ENCODE peak calls at places on chromosome 16, in six cellular contexts. B, C, G, U, P and M are unnamed samples.
A peak's percentile ranks its signal among the peaks of the same experiment; 100 is the strongest.

GRCh38 chr16:84360170-84360569 is 8.2 kb upstream of the ATP2C2 start:
- DNase-seq in B (no peak), C (no peak), G (no peak), U (peak; percentile 89), P (no peak), M (no peak)

GRCh38 chr16:24988593-24989338 is 26.4 kb downstream of the ARHGAP17 start:
- DNase-seq in B (no peak), C (peak; percentile 40), G (no peak), U (peak; percentile 92), P (peak; percentile 52), M (no peak)

GRCh38 chr16:27853101-27853500 is 210.4 kb downstream of the GSG1L start:
- DNase-seq in B (no peak), C (no peak), G (no peak), U (no peak), P (no peak), M (no peak)

GRCh38 chr16:89575247-89576172 is at the start of gene CPNE7:
- DNase-seq in B (no peak), C (no peak), G (no peak), U (no peak), P (no peak), M (no peak)

GRCh38 chr16:47965439-47965838 is 190.4 kb downstream of the ABCC12 start:
- DNase-seq in B (no peak), C (no peak), G (no peak), U (no peak), P (no peak), M (peak; percentile 26)

GRCh38 chr16:30054959-30055553 is 10.5 kb upstream of the ALDOA start:
- DNase-seq in B (no peak), C (peak; percentile 77), G (no peak), U (peak; percentile 58), P (no peak), M (no peak)

GRCh38 chr16:31351937-31352315 is 3.0 kb upstream of the ITGAX start:
- DNase-seq in B (no peak), C (no peak), G (no peak), U (no peak), P (no peak), M (no peak)

GRCh38 chr16:57703416-57704010 is 8.9 kb downstream of the DRC7 start:
- DNase-seq in B (no peak), C (no peak), G (peak; percentile 70), U (no peak), P (no peak), M (no peak)

GRCh38 chr16:89200124-89200849 is at the start of gene SLC22A31:
- DNase-seq in B (no peak), C (no peak), G (no peak), U (no peak), P (no peak), M (no peak)

GRCh38 chr16:68289621-68290329 is 21.0 kb downstream of the SLC7A6OS start:
- DNase-seq in B (no peak), C (no peak), G (no peak), U (no peak), P (no peak), M (no peak)

GRCh38 chr16:75256059-75256870 is 4.8 kb upstream of the BCAR1 start:
- DNase-seq in B (no peak), C (peak; percentile 28), G (peak; percentile 87), U (no peak), P (peak; percentile 45), M (no peak)

GRCh38 chr16:8760021-8760420 is 37.4 kb downstream of the TMEM186 start:
- DNase-seq in B (no peak), C (no peak), G (no peak), U (no peak), P (no peak), M (no peak)

GRCh38 chr16:70433456-70434103 is 5.3 kb downstream of the ST3GAL2 start:
- DNase-seq in B (peak; percentile 70), C (no peak), G (no peak), U (peak; percentile 51), P (peak; percentile 68), M (no peak)

GRCh38 chr16:3190949-3191353 is 2.9 kb downstream of the OR1F1 start:
- DNase-seq in B (no peak), C (no peak), G (no peak), U (no peak), P (no peak), M (no peak)

GRCh38 chr16:3188675-3188924 is 596 bp downstream of the OR1F1 start:
- DNase-seq in B (no peak), C (no peak), G (no peak), U (no peak), P (no peak), M (no peak)

GRCh38 chr16:3187798-3188674 is at the start of gene OR1F1:
- DNase-seq in B (no peak), C (no peak), G (no peak), U (no peak), P (no peak), M (no peak)

GRCh38 chr16:3189869-3190268 is 1.9 kb downstream of the OR1F1 start:
- DNase-seq in B (no peak), C (no peak), G (no peak), U (no peak), P (no peak), M (no peak)

DNA sequence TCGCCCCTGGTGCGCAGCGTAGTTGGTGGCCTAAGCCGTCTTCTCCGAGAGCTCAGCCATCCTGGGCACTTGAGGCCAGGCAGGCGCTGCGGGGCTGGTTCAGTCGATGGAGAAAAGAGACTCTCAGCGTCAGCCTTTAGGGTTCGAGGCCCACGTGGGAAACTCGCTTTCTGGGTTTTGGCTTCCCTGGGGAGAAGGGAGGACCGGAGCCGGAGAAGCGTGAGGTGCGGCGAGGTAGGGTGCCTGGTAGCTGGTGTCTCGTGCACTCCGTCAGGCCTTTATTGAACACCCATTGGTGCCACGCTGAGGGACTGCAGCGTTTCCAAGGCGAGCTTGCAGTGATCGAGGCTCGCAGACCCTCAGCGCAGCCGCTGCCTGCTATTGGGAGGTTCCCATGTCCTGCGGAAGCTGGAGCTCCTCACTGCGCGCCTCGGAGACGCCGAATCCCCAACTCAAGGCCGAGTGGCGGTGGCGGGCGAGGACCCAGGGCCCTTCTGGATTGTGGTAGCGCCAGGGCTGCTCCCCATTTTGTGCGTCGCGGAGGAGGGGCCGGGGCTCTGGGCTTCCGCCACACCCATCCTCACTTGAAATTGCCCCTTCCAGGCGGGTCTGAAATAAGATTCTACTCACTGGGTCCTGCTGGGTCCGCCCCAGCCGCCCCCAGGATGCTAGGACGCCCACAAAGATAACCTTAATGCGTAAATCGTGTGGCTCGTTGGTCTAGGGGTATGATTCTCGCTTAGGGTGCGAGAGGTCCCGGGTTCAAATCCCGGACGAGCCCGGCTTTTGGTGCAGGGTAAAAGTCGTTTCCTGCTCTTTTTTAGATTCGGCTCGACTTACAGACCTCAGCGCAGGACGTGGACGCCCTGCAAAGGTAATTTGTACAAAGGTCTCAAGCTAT is 1.2 kb downstream of the OR1F1 start:
- DNase-seq in B (no peak), C (no peak), G (no peak), U (peak; percentile 27), P (no peak), M (no peak)
- H3K4me3 ChIP-seq in B (peak overlapping the region; percentile 46), C (no peak overlapping the region), G (no peak overlapping the region), U (no peak overlapping the region), P (no peak overlapping the region), M (peak overlapping the region; percentile 67)

GRCh38 chr16:67182288-67182687 is 1.5 kb downstream of the MATCAP1 start:
- DNase-seq in B (no peak), C (no peak), G (no peak), U (peak; percentile 38), P (no peak), M (no peak)

GRCh38 chr16:67181346-67181745 is 2.4 kb downstream of the MATCAP1 start:
- DNase-seq in B (no peak), C (no peak), G (no peak), U (peak; percentile 63), P (peak; percentile 75), M (no peak)

GRCh38 chr16:67180166-67180565 is 3.6 kb downstream of the MATCAP1 start:
- DNase-seq in B (no peak), C (no peak), G (no peak), U (no peak), P (no peak), M (no peak)

GRCh38 chr16:67177743-67178699 is 5.7 kb downstream of the MATCAP1 start:
- DNase-seq in B (peak; percentile 60), C (peak; percentile 88), G (no peak), U (peak; percentile 86), P (no peak), M (no peak)

DNA sequence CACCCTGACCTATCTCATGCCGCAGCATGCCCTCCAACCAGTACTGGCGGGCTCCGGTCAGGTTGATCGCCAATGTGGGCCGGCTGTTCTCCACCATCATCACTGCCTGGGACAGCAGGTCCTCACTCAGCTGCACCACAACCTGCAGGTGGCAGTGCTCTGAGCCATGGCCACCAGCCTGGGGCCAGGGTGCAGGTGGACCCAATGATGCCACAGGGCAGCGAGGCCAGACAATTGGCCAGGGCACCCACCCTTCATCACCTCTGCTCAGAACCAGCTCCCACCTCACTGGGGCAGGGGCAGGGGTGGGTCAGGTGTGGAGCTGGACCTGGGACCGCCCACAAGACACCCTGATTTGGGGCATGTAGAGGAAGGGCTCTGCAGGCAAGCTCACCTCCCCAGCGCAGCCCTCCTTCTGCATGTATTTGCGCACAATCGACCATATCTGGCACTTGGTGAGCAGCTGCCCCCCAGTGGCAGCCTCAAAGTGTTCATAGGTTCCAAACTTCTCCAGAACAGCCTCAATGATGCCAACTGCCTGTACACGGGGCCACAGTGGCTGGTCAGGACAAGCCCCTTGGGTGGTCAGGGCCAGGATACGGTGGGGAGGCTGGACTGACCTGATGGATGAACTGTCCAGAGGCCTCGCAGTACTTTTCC is 4.2 kb downstream of the MATCAP1 start:
- DNase-seq in B (no peak), C (no peak), G (peak; percentile 85), U (no peak), P (no peak), M (no peak)
- TF ChIP-seq CTCF in B (no peak), C (no peak), G (no peak), U (peak; percentile 38), P (no peak), M (peak; percentile 18)

DNA sequence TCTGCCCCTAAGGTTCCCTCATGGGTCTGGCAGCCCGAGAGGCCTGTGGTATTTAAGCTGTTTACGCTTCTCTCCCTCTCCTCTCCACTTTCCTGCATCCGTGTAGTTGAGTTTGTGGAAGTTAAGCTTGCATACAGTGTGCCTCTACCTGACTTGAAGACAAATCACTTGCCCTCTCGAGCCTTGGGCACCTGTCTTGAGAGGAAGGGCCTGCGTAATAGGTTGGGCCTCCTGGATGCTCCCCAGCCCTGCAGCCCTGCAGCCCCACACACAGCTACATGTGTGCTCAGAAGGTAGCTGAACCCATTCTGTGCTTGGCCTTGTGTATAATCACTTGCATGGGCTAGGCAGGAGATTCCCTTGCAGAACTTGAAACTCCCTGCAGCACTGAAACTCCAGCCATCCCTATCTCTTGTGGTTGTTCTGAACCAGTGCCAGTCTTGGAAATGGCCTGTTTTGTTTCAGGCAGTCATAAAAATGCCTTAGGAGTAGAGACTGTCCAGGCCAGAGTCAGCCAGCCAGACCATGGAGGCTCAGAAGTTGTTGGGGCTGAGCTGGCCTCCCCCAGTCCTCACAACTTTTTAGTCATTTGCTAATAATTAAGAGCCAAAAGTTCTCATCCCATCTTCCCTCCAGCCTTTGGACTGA is 134.6 kb downstream of the CLEC16A start:
- DNase-seq in B (no peak), C (no peak), G (no peak), U (peak; percentile 36), P (peak; percentile 96), M (no peak)
- H3K4me3 ChIP-seq in B (no peak overlapping the region), C (no peak overlapping the region), G (no peak overlapping the region), U (no peak overlapping the region), P (no peak overlapping the region), M (no peak overlapping the region)

DNA sequence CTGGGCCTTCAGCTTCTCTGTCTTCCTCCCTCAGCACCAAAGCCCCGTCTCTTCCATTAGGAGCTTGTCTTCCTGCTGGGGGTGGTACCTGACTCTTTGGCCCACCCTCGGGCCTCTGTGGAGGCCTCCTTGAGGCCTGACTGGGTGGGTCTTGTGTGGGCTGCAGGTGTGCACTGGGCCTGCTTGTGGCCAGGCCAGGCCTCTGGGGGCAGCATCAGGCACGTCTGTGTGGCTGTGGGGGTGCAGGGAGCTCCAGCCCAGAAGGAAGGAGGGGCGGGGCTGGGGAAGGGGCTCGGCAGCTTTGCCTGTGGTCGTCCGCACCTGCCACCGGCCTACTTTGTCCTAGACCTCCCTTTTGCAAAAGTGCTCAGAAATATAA is 7.0 kb downstream of the PIGQ start:
- DNase-seq in B (no peak), C (no peak), G (no peak), U (no peak), P (no peak), M (no peak)
- TF ChIP-seq CTCF in B (no peak), C (no peak), G (no peak), U (no peak), P (no peak), M (peak; percentile 25)